ENCODE peak calls at places on chromosomes 12 and 14, in six cellular contexts. V, X, L, O, D and N are unnamed samples.
A peak's percentile ranks its signal among the peaks of the same experiment; 100 is the strongest.

GRCh38 chr12:101619868-101620761 is 25.3 kb downstream of the MYBPC1 start:
- DNase-seq in V (no peak), X (no peak), L (no peak), O (no peak), D (no peak), N (no peak)

GRCh38 chr14:64880382-64881121 is 845 bp upstream of the SPTB start:
- DNase-seq in V (no peak), X (peak; percentile 33), L (peak; percentile 50), O (peak; percentile 28), D (no peak), N (no peak)

GRCh38 chr14:22502007-22502406 is 87.0 kb downstream of the DAD1 start:
- DNase-seq in V (no peak), X (no peak), L (no peak), O (no peak), D (no peak), N (no peak)

GRCh38 chr14:104350463-104351185 is 212.2 kb downstream of the KIF26A start:
- DNase-seq in V (no peak), X (no peak), L (peak; percentile 33), O (no peak), D (no peak), N (no peak)

GRCh38 chr12:13252616-13253015 is 56.1 kb downstream of the EMP1 start:
- DNase-seq in V (no peak), X (no peak), L (no peak), O (no peak), D (no peak), N (no peak)

GRCh38 chr14:45891417-45892080 is 638.5 kb upstream of the MIS18BP1 start:
- DNase-seq in V (no peak), X (no peak), L (peak; percentile 50), O (no peak), D (no peak), N (no peak)

GRCh38 chr12:122968104-122968503 is 1.8 kb upstream of the ABCB9 start:
- DNase-seq in V (no peak), X (no peak), L (no peak), O (no peak), D (no peak), N (no peak)

GRCh38 chr14:57480044-57480443 is 13.6 kb downstream of the CCDC198 start:
- DNase-seq in V (peak; percentile 56), X (peak; percentile 4), L (no peak), O (no peak), D (peak; percentile 44), N (no peak)

GRCh38 chr12:29739279-29739991 is 44.3 kb downstream of the TMTC1 start:
- DNase-seq in V (no peak), X (no peak), L (no peak), O (no peak), D (no peak), N (no peak)